ENCODE peak calls at places on chromosomes 2 and 18, in seven cellular contexts. One of them, this sample, is unnamed.

GRCh38 chr18:22601481-22601880 is 183.8 kb upstream of the CTAGE1 start:
- DNase-seq in SK-N-SH: no peak
- DNase-seq in K562: no peak
- DNase-seq in HCT116: no peak
- DNase-seq in HepG2: no peak
- DNase-seq in H1: no peak
- DNase-seq in GM12878: no peak
- DNase-seq in this sample: no peak

GRCh38 chr18:3424280-3424890 is 25.6 kb upstream of the TGIF1 start:
- DNase-seq in SK-N-SH: no peak
- DNase-seq in K562: no peak
- DNase-seq in HCT116: no peak
- DNase-seq in HepG2: no peak
- DNase-seq in H1: no peak
- DNase-seq in GM12878: no peak
- DNase-seq in this sample: no peak

GRCh38 chr2:202375611-202376408 is at the start of gene BMPR2:
- DNase-seq in SK-N-SH: peak
- DNase-seq in K562: peak
- DNase-seq in HCT116: peak
- DNase-seq in HepG2: peak
- DNase-seq in H1: peak
- DNase-seq in GM12878: no peak
- DNase-seq in this sample: peak

GRCh38 chr18:59229681-59230443 is 9.9 kb downstream of the GRP start:
- DNase-seq in SK-N-SH: no peak
- DNase-seq in K562: no peak
- DNase-seq in HCT116: no peak
- DNase-seq in HepG2: no peak
- DNase-seq in H1: no peak
- DNase-seq in GM12878: no peak
- DNase-seq in this sample: no peak

GRCh38 chr2:105256431-105257047 is 15.0 kb downstream of the GPR45 start:
- DNase-seq in SK-N-SH: no peak
- DNase-seq in K562: no peak
- DNase-seq in HCT116: no peak
- DNase-seq in HepG2: no peak
- DNase-seq in H1: no peak
- DNase-seq in GM12878: no peak
- DNase-seq in this sample: no peak

GRCh38 chr18:49031511-49032188 is 80.9 kb upstream of the SMAD7 start:
- DNase-seq in SK-N-SH: no peak
- DNase-seq in K562: no peak
- DNase-seq in HCT116: no peak
- DNase-seq in HepG2: no peak
- DNase-seq in H1: peak
- DNase-seq in GM12878: no peak
- DNase-seq in this sample: no peak

GRCh38 chr2:68920481-68921170 is 32.1 kb downstream of the GKN2 start:
- DNase-seq in SK-N-SH: no peak
- DNase-seq in K562: no peak
- DNase-seq in HCT116: no peak
- DNase-seq in HepG2: peak
- DNase-seq in H1: no peak
- DNase-seq in GM12878: no peak
- DNase-seq in this sample: no peak

GRCh38 chr2:195694553-195694952 is 37.5 kb downstream of the SLC39A10 start:
- DNase-seq in SK-N-SH: no peak
- DNase-seq in K562: peak
- DNase-seq in HCT116: no peak
- DNase-seq in HepG2: no peak
- DNase-seq in H1: no peak
- DNase-seq in GM12878: no peak
- DNase-seq in this sample: no peak

GRCh38 chr2:26130763-26131162 is 42.1 kb upstream of the GAREM2 start:
- DNase-seq in SK-N-SH: no peak
- DNase-seq in K562: no peak
- DNase-seq in HCT116: no peak
- DNase-seq in HepG2: no peak
- DNase-seq in H1: no peak
- DNase-seq in GM12878: no peak
- DNase-seq in this sample: no peak

GRCh38 chr2:42171396-42171971 is 2.3 kb downstream of the EML4 start:
- DNase-seq in SK-N-SH: peak
- DNase-seq in K562: no peak
- DNase-seq in HCT116: no peak
- DNase-seq in HepG2: peak
- DNase-seq in H1: no peak
- DNase-seq in GM12878: no peak
- DNase-seq in this sample: no peak

GRCh38 chr2:151575338-151575737 is 158.9 kb downstream of the NEB start:
- DNase-seq in SK-N-SH: no peak
- DNase-seq in K562: no peak
- DNase-seq in HCT116: peak
- DNase-seq in HepG2: no peak
- DNase-seq in H1: no peak
- DNase-seq in GM12878: no peak
- DNase-seq in this sample: no peak

GRCh38 chr18:48441405-48441881 is 32.3 kb upstream of the ZBTB7C start:
- DNase-seq in SK-N-SH: peak
- DNase-seq in K562: no peak
- DNase-seq in HCT116: no peak
- DNase-seq in HepG2: no peak
- DNase-seq in H1: no peak
- DNase-seq in GM12878: no peak
- DNase-seq in this sample: no peak

GRCh38 chr2:210544839-210545238 is 11.6 kb upstream of the CPS1 start:
- DNase-seq in SK-N-SH: no peak
- DNase-seq in K562: peak
- DNase-seq in HCT116: no peak
- DNase-seq in HepG2: no peak
- DNase-seq in H1: no peak
- DNase-seq in GM12878: no peak
- DNase-seq in this sample: no peak

GRCh38 chr18:59928201-59928600 is 28.4 kb downstream of the PMAIP1 start:
- DNase-seq in SK-N-SH: no peak
- DNase-seq in K562: no peak
- DNase-seq in HCT116: no peak
- DNase-seq in HepG2: no peak
- DNase-seq in H1: no peak
- DNase-seq in GM12878: no peak
- DNase-seq in this sample: no peak

GRCh38 chr2:26978061-26978596 is 7.7 kb downstream of the MAPRE3 start:
- DNase-seq in SK-N-SH: peak
- DNase-seq in K562: peak
- DNase-seq in HCT116: no peak
- DNase-seq in HepG2: no peak
- DNase-seq in H1: no peak
- DNase-seq in GM12878: no peak
- DNase-seq in this sample: no peak

GRCh38 chr2:61510674-61511671 is 27.2 kb downstream of the XPO1 start:
- DNase-seq in SK-N-SH: no peak
- DNase-seq in K562: no peak
- DNase-seq in HCT116: no peak
- DNase-seq in HepG2: no peak
- DNase-seq in H1: no peak
- DNase-seq in GM12878: no peak
- DNase-seq in this sample: no peak

GRCh38 chr2:46978696-46979095 is 63.1 kb upstream of the MCFD2 start:
- DNase-seq in SK-N-SH: no peak
- DNase-seq in K562: no peak
- DNase-seq in HCT116: no peak
- DNase-seq in HepG2: no peak
- DNase-seq in H1: no peak
- DNase-seq in GM12878: no peak
- DNase-seq in this sample: no peak

GRCh38 chr2:217204358-217204757 is 344.5 kb upstream of the TNP1 start:
- DNase-seq in SK-N-SH: no peak
- DNase-seq in K562: no peak
- DNase-seq in HCT116: no peak
- DNase-seq in HepG2: no peak
- DNase-seq in H1: no peak
- DNase-seq in GM12878: no peak
- DNase-seq in this sample: no peak

GRCh38 chr2:150255528-150255927 is 231.9 kb downstream of the RND3 start:
- DNase-seq in SK-N-SH: no peak
- DNase-seq in K562: no peak
- DNase-seq in HCT116: no peak
- DNase-seq in HepG2: no peak
- DNase-seq in H1: no peak
- DNase-seq in GM12878: no peak
- DNase-seq in this sample: no peak

GRCh38 chr18:8788503-8789429 is 83.4 kb downstream of the MTCL1 start:
- DNase-seq in SK-N-SH: no peak
- DNase-seq in K562: no peak
- DNase-seq in HCT116: no peak
- DNase-seq in HepG2: no peak
- DNase-seq in H1: no peak
- DNase-seq in GM12878: no peak
- DNase-seq in this sample: no peak

GRCh38 chr18:4181882-4182568 is 273.1 kb downstream of the DLGAP1 start:
- DNase-seq in SK-N-SH: no peak
- DNase-seq in K562: no peak
- DNase-seq in HCT116: no peak
- DNase-seq in HepG2: peak
- DNase-seq in H1: no peak
- DNase-seq in GM12878: no peak
- DNase-seq in this sample: peak

DNA sequence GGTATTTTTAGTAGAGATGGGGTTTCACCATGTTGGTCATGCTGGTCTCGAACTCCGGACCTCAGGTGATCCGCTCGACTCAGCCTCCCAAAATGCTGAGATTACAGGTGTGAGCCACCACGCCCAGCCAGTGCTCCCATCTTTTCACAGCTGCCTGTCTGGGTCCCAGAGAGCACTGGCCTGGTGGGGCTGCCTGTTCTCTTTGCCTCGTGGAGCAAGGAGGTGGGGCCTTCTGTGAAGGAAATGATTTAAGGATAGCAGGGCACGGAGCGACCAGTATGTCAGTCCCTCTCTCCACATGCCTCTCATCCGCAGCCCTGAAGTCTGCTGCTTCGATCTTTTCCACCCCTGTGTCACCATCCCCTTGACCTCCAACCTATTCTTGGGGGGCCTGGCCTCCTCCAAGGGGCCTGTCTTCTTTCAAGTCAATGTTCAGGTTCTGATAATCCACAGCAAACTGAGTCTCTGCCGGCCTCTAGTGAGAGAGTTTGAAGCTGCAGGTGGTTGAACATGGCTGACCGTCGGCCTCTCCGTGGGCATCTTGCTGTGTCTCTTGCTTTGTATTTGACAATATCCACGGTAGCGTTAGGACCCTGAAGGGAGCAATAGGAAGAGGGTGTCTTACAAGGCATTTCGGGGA is 28.2 kb upstream of the GIGYF2 start:
- DNase-seq in SK-N-SH: no peak
- DNase-seq in K562: peak
- DNase-seq in HCT116: peak
- DNase-seq in HepG2: peak
- DNase-seq in H1: no peak
- DNase-seq in GM12878: no peak
- DNase-seq in this sample: no peak
- TF ChIP-seq JUND in SK-N-SH: no peak
- TF ChIP-seq JUND in K562: no peak
- TF ChIP-seq JUND in HCT116: no peak
- TF ChIP-seq JUND in HepG2: no peak
- TF ChIP-seq JUND in H1: no peak
- TF ChIP-seq JUND in GM12878: no peak
- TF ChIP-seq JUND in this sample: no peak

DNA sequence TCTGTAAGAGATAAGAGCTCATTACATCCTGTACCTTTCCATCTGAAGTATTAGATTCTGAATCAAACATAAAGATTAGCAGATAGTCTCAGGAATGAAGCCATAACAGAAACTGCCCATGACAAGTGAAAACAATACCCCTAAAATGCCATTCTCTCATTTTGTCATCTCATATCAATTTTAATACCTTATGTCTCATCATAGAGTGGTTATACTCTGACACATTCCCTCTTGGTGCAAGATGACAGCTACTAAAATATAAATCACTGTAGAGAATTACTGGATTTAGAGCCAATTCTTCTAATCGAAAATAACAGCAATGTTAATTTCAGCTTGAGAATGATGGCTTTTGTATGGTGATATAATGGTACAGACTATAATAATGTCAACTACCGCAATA is 125.1 kb upstream of the ITGA4 start:
- DNase-seq in SK-N-SH: no peak
- DNase-seq in K562: no peak
- DNase-seq in HCT116: no peak
- DNase-seq in HepG2: no peak
- DNase-seq in H1: no peak
- DNase-seq in GM12878: no peak
- DNase-seq in this sample: no peak
- TF ChIP-seq JUND in SK-N-SH: no peak
- TF ChIP-seq JUND in K562: no peak
- TF ChIP-seq JUND in HCT116: no peak
- TF ChIP-seq JUND in HepG2: no peak
- TF ChIP-seq JUND in H1: no peak
- TF ChIP-seq JUND in GM12878: no peak
- TF ChIP-seq JUND in this sample: no peak

DNA sequence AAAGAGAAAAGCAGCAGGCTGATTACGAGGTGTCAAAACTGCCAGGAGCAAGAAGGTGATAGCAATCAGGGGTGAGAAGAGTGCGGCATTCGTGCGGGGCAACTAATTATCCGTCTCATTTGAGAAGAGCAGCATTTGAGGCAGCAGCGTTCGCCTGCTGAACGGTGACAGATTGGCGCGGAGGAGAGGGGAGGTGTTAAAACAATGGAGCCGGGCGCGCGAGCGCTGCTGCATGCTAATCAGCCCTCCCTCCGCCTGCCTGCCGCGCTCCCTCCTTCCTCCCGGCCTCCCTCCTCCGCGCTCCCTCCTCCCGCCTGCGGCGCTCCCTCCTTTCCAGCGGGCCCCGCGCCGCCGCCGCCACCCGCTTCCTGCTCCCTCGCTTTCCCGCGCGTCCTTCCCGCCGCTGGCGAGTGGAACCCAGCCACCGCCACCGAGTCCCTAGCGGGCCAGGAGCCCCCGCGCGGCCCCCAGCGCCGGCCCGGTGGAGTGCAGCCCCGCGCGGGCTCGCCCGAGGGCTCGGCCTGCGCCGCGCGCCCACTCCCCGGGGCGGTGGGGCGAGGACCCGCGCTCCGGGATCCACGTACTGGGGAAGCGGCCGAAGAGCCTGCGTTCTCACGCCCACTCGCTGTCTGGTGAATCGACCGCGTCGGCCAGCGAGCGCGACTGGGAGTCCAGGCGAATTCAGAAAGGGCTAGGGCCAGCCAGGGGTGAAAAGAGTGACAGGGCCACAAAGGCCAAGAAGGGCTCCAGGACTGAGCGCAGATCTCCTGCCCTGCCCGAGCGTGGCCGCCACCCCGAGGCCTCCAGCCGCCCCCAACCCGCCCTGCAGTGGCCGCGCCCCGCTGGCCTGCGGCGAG is 69.4 kb upstream of the PSMD14 start:
- DNase-seq in SK-N-SH: peak
- DNase-seq in K562: no peak
- DNase-seq in HCT116: no peak
- DNase-seq in HepG2: no peak
- DNase-seq in H1: peak
- DNase-seq in GM12878: no peak
- DNase-seq in this sample: peak
- TF ChIP-seq JUND in SK-N-SH: no peak
- TF ChIP-seq JUND in K562: no peak
- TF ChIP-seq JUND in HCT116: no peak
- TF ChIP-seq JUND in HepG2: no peak
- TF ChIP-seq JUND in H1: no peak
- TF ChIP-seq JUND in GM12878: no peak
- TF ChIP-seq JUND in this sample: no peak

GRCh38 chr2:216021768-216022167 is 8.4 kb upstream of the MREG start:
- DNase-seq in SK-N-SH: no peak
- DNase-seq in K562: no peak
- DNase-seq in HCT116: no peak
- DNase-seq in HepG2: peak
- DNase-seq in H1: no peak
- DNase-seq in GM12878: no peak
- DNase-seq in this sample: no peak
- TF ChIP-seq JUND in SK-N-SH: no peak
- TF ChIP-seq JUND in K562: no peak
- TF ChIP-seq JUND in HCT116: no peak
- TF ChIP-seq JUND in HepG2: no peak
- TF ChIP-seq JUND in H1: no peak
- TF ChIP-seq JUND in GM12878: no peak
- TF ChIP-seq JUND in this sample: no peak

This sample was measured in T47D.